ENCODE peak calls at places on chromosomes 4 and X, in nine cellular contexts. F is K562, X is endothelial cell of umbilical vein, Q is WTC11, W is NB4, T is SK-N-SH, M is HepG2, V is GM12878, S is HCT116. L is an unnamed sample.

GRCh38 chr4:180925800-180926199 is 1317.4 kb upstream of the TENM3 start:
- DNase-seq in Q (no peak), W (no peak), V (no peak), M (no peak), S (no peak), F (no peak), X (no peak), T (no peak), L (no peak)

GRCh38 chr4:102438873-102439614 is 62.1 kb upstream of the NFKB1 start:
- DNase-seq in Q (no peak), V (no peak), M (peak; percentile 33), F (no peak), S (no peak), X (peak; percentile 77), T (no peak), W (no peak), L (peak; percentile 74)

GRCh38 chr4:168615294-168615693 is 118.4 kb downstream of the PALLD start:
- DNase-seq in W (no peak), T (no peak), F (no peak), V (no peak), Q (no peak), S (no peak), M (no peak), X (no peak), L (no peak)

GRCh38 chrX:69109706-69110635 is 55.3 kb downstream of the PJA1 start:
- DNase-seq in X (no peak), S (peak; percentile 28), V (no peak), Q (no peak), M (no peak), W (no peak), T (no peak), F (peak; percentile 25), L (peak; percentile 84)

GRCh38 chr4:152807294-152807829 is 27.6 kb downstream of the ARFIP1 start:
- DNase-seq in Q (no peak), F (no peak), X (no peak), T (no peak), S (no peak), V (peak; percentile 9), W (peak; percentile 7), M (no peak), L (no peak)

GRCh38 chrX:123860983-123861382 is 1.1 kb downstream of the XIAP start:
- DNase-seq in X (peak; percentile 40), V (no peak), Q (no peak), S (no peak), M (no peak), T (no peak), F (no peak), W (no peak), L (no peak)

GRCh38 chr4:129821963-129822362 is 726.0 kb downstream of the C4orf33 start:
- DNase-seq in M (no peak), T (no peak), S (no peak), F (no peak), X (peak; percentile 44), W (no peak), V (no peak), Q (no peak), L (no peak)

GRCh38 chr4:105896461-105896939 is 1.2 kb downstream of the NPNT start:
- DNase-seq in F (no peak), S (no peak), V (no peak), T (no peak), W (no peak), Q (no peak), X (no peak), M (no peak), L (no peak)

GRCh38 chr4:17642404-17642783 is 28.0 kb downstream of the MED28 start:
- DNase-seq in S (no peak), W (no peak), F (no peak), T (no peak), M (no peak), Q (no peak), X (no peak), V (no peak), L (no peak)

GRCh38 chr4:155569960-155570515 is 96.6 kb upstream of the GUCY1A1 start:
- DNase-seq in T (no peak), M (no peak), W (no peak), Q (no peak), F (no peak), S (no peak), X (peak; percentile 18), V (no peak), L (no peak)

GRCh38 chr4:181909368-181909767 is 333.8 kb upstream of the TENM3 start:
- DNase-seq in W (no peak), F (no peak), S (no peak), X (no peak), T (no peak), M (no peak), Q (no peak), V (no peak), L (no peak)

GRCh38 chr4:187436251-187436650 is 559.3 kb upstream of the ZFP42 start:
- DNase-seq in X (no peak), M (no peak), Q (no peak), V (no peak), S (no peak), T (no peak), F (no peak), W (no peak), L (no peak)

GRCh38 chr4:8269535-8270417 is at the start of gene HTRA3:
- DNase-seq in V (no peak), Q (peak; percentile 56), F (no peak), M (no peak), S (no peak), T (no peak), X (peak; percentile 51), W (peak; percentile 87), L (no peak)

GRCh38 chrX:154113729-154114128 is 16.2 kb upstream of the MECP2 start:
- DNase-seq in M (no peak), F (no peak), W (no peak), S (no peak), X (no peak), T (no peak), V (no peak), Q (no peak), L (peak; percentile 7)
- TF ChIP-seq MAX in M (no peak), F (no peak), W (no peak), S (no peak), X (no peak), T (no peak), V (no peak), Q (no peak), L (no peak)

GRCh38 chrX:118520858-118521206 is 25.2 kb downstream of the DOCK11 start:
- DNase-seq in W (no peak), Q (no peak), T (no peak), X (no peak), V (no peak), M (no peak), F (peak; percentile 53), S (no peak), L (no peak)

GRCh38 chrX:118522230-118522926 is 26.8 kb downstream of the DOCK11 start:
- DNase-seq in X (no peak), T (no peak), S (no peak), V (no peak), Q (no peak), M (no peak), W (no peak), F (no peak), L (no peak)

GRCh38 chrX:118521435-118521834 is 25.8 kb downstream of the DOCK11 start:
- DNase-seq in X (no peak), Q (no peak), F (no peak), W (no peak), V (no peak), T (no peak), M (no peak), S (no peak), L (no peak)

GRCh38 chrX:118520206-118520857 is 24.7 kb downstream of the DOCK11 start:
- DNase-seq in M (no peak), V (no peak), W (no peak), T (no peak), X (no peak), F (no peak), S (no peak), Q (no peak), L (no peak)

DNA sequence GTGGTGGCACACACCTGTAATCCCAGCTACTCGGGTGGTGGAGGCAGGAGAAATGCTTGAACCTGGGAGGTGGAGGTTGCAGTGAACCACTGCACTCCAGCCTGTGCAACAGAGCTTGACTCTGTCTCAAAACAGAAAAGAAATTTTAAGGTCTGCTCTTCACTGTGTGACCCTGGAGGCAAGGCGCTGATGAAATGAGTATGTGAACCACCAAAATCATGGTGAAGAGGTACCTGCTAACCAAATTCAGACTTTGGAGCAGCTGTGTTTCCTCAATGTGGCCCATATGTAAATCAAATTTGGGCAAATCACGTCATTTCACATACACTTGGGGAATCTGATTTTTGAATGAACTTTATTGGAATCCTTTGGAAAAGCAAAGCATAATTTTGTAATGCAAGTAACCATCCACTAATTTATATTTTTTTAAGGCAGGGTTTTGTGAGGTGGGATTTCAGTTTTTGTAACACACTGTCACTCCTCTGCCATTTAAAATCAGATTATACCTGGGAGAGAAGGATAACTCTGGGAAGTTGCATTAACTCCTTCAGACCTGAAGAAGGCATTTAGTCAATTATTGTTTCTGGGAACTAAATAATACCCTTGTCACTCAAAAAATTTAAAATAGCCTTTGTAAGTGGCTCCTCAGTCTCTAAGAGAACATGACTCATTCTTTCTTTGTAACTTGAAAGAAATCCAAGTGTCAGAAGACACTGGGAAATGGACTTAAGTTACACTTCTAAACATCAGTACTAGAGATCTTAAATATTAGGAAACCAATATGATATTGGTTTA is 24.0 kb downstream of the DOCK11 start:
- DNase-seq in M (no peak), F (no peak), W (no peak), S (no peak), X (no peak), T (no peak), Q (no peak), V (no peak), L (no peak)
- TF ChIP-seq MAX in M (no peak), F (no peak), W (no peak), S (no peak), X (no peak), T (no peak), Q (no peak), V (no peak), L (no peak)

DNA sequence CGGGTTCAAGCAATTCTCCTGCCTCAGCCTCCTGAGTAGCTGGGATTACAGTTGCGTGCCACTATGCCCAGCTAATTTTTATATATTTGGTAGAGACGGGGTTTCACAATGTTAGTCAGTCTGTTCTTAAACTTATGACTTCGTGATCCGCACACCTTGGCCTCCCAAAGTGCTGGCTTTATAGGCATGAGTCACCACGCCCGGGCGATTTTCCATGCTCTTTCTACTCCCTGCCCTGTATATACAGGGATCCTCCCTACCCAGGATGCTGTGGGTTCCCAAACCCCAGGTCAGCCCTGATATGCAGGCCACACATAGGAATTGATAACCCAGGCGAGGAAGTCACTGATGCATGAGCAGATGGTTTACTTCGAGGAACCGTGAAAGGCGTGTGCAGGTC is 31.3 kb downstream of the SSX5 start:
- DNase-seq in W (no peak), V (no peak), T (no peak), X (no peak), Q (no peak), M (no peak), F (no peak), S (no peak), L (no peak)
- TF ChIP-seq MAX in W (no peak), V (no peak), T (no peak), X (no peak), Q (no peak), M (no peak), F (no peak), S (no peak), L (no peak)

DNA sequence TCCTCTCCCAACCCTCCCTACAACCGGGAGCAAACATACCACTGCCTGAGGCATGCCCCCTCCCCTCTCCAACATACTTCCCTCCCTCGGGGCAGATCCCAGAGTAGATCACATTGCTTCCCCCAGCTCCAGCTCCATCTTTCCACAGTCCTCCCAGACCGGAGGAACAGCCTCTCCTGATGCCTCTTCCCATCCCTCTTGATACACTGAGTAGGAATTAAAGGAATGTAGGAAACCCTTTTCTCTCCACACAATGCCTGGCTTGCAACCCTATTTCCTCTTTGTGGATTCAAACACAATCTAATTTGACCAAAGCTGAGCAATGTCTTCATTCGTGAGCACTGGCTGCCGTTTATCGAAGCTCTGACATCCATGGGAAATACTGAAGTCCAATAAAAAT is 339.8 kb downstream of the BCOR start:
- DNase-seq in F (no peak), V (no peak), W (no peak), X (peak; percentile 87), Q (no peak), S (no peak), T (no peak), M (no peak), L (no peak)
- TF ChIP-seq MAX in F (no peak), V (no peak), W (no peak), X (no peak), Q (no peak), S (no peak), T (no peak), M (no peak), L (no peak)